ENCODE peak calls at places on chromosomes 1 and 21, in four cellular contexts. Y is foreskin fibroblast, C is brain microvascular endothelial cell, U is AG04450. Z is an unnamed sample.

GRCh38 chr21:44558695-44559094 is at the start of gene KRTAP10-3:
- DNase-seq in Y (no peak), C (no peak), U (no peak), Z (no peak)

GRCh38 chr1:93701619-93702018 is 20.0 kb upstream of the BCAR3 start:
- DNase-seq in Y (peak), C (peak), U (peak), Z (peak)

GRCh38 chr1:200332716-200333115 is 77.1 kb downstream of the ZNF281 start:
- DNase-seq in U (no peak), Y (no peak), C (no peak), Z (peak)

GRCh38 chr1:64343105-64343960 is 126.6 kb upstream of the CACHD1 start:
- DNase-seq in C (peak), U (no peak), Y (peak), Z (peak)

GRCh38 chr21:42646836-42647235 is 6.6 kb upstream of the PDE9A start:
- DNase-seq in U (no peak), Y (no peak), C (no peak), Z (no peak)

GRCh38 chr1:50846224-50846839 is 113.7 kb downstream of the FAF1 start:
- DNase-seq in U (no peak), Y (no peak), C (no peak), Z (no peak)

GRCh38 chr1:59997479-59997878 is 70.9 kb upstream of the CYP2J2 start:
- DNase-seq in U (no peak), Y (no peak), C (no peak), Z (no peak)

GRCh38 chr1:52032785-52033131 is 852 bp downstream of the KTI12 start:
- DNase-seq in Y (peak), U (no peak), C (peak), Z (peak)

GRCh38 chr1:153345187-153346066 is 3.2 kb downstream of the PGLYRP4 start:
- DNase-seq in C (no peak), Y (no peak), U (no peak), Z (no peak)

GRCh38 chr1:22751124-22751531 is 40.5 kb downstream of the EPHB2 start:
- DNase-seq in C (no peak), U (no peak), Y (no peak), Z (no peak)

GRCh38 chr1:172356620-172357019 is 63.9 kb upstream of the C1orf105 start:
- DNase-seq in U (peak), C (peak), Y (peak), Z (peak)

GRCh38 chr1:209435654-209436566 is 147.6 kb upstream of the CAMK1G start:
- DNase-seq in C (peak), Y (peak), U (peak), Z (peak)

GRCh38 chr1:174815474-174815908 is 184.3 kb upstream of the CACYBP start:
- DNase-seq in Y (no peak), U (no peak), C (no peak), Z (no peak)

GRCh38 chr1:33122483-33123170 is 41.7 kb downstream of the AZIN2 start:
- DNase-seq in Y (no peak), U (no peak), C (no peak), Z (no peak)

GRCh38 chr1:152946651-152947256 is at the start of gene SPRR5:
- DNase-seq in Y (no peak), U (no peak), C (no peak), Z (no peak)

GRCh38 chr1:247849616-247850015 is 7.4 kb upstream of the TRIM58 start:
- DNase-seq in C (no peak), U (no peak), Y (no peak), Z (no peak)

GRCh38 chr1:201585901-201586300 is 47.0 kb downstream of the NAV1 start:
- DNase-seq in Y (no peak), C (no peak), U (no peak), Z (no peak)

GRCh38 chr1:154446292-154446691 is 41.1 kb downstream of the IL6R start:
- DNase-seq in U (peak), C (peak), Y (peak), Z (no peak)

GRCh38 chr1:100959502-100960060 is 63.7 kb downstream of the SLC30A7 start:
- DNase-seq in Y (peak), C (no peak), U (no peak), Z (no peak)

GRCh38 chr1:96281491-96281890 is 440.1 kb upstream of the PTBP2 start:
- DNase-seq in U (no peak), C (no peak), Y (no peak), Z (no peak)

GRCh38 chr1:19869929-19870328 is 12.3 kb upstream of the OTUD3 start:
- DNase-seq in C (peak), U (no peak), Y (no peak), Z (peak)

GRCh38 chr1:174217248-174217647 is 57.9 kb downstream of the RABGAP1L start:
- DNase-seq in U (no peak), Y (no peak), C (no peak), Z (no peak)

GRCh38 chr21:43805275-43805800 is 16.0 kb downstream of the RRP1 start:
- DNase-seq in Y (no peak), U (no peak), C (no peak), Z (no peak)

GRCh38 chr1:150213170-150214098 is 22.5 kb downstream of the ANP32E start:
- DNase-seq in Y (peak), U (peak), C (peak), Z (peak)

GRCh38 chr1:182143154-182143657 is 81.7 kb upstream of the ZNF648 start:
- DNase-seq in U (peak), Y (peak), C (peak), Z (peak)

GRCh38 chr1:231053493-231054162 is 13.6 kb upstream of the FAM89A start:
- DNase-seq in C (peak), U (peak), Y (peak), Z (no peak)

GRCh38 chr1:59686170-59686569 is 128.6 kb upstream of the HOOK1 start:
- DNase-seq in U (no peak), C (no peak), Y (no peak), Z (peak)

GRCh38 chr1:240496941-240497340 is 115.0 kb downstream of the GREM2 start:
- DNase-seq in U (no peak), C (no peak), Y (no peak), Z (no peak)

GRCh38 chr1:82161651-82162238 is 361.0 kb downstream of the ADGRL2 start:
- DNase-seq in Y (no peak), U (no peak), C (no peak), Z (peak)

GRCh38 chr1:246735735-246736134 is 11.5 kb downstream of the SCCPDH start:
- DNase-seq in C (no peak), Y (no peak), U (no peak), Z (no peak)

GRCh38 chr1:18373882-18374493 is 106.7 kb upstream of the KLHDC7A start:
- DNase-seq in U (no peak), C (no peak), Y (no peak), Z (no peak)

GRCh38 chr1:156689035-156689959 is 12.1 kb upstream of the NES start:
- DNase-seq in U (peak), C (peak), Y (peak), Z (peak)

GRCh38 chr1:86152887-86153286 is 3.7 kb downstream of the COL24A1 start:
- DNase-seq in Y (no peak), C (no peak), U (no peak), Z (no peak)

GRCh38 chr1:86154581-86155060 is 2.0 kb downstream of the COL24A1 start:
- DNase-seq in Y (peak), C (no peak), U (no peak), Z (peak)

GRCh38 chr1:86156571-86157455 is at the start of gene COL24A1:
- DNase-seq in C (peak), U (peak), Y (peak), Z (no peak)

GRCh38 chr1:86155061-86155806 is 1.3 kb downstream of the COL24A1 start:
- DNase-seq in C (no peak), Y (no peak), U (no peak), Z (no peak)

DNA sequence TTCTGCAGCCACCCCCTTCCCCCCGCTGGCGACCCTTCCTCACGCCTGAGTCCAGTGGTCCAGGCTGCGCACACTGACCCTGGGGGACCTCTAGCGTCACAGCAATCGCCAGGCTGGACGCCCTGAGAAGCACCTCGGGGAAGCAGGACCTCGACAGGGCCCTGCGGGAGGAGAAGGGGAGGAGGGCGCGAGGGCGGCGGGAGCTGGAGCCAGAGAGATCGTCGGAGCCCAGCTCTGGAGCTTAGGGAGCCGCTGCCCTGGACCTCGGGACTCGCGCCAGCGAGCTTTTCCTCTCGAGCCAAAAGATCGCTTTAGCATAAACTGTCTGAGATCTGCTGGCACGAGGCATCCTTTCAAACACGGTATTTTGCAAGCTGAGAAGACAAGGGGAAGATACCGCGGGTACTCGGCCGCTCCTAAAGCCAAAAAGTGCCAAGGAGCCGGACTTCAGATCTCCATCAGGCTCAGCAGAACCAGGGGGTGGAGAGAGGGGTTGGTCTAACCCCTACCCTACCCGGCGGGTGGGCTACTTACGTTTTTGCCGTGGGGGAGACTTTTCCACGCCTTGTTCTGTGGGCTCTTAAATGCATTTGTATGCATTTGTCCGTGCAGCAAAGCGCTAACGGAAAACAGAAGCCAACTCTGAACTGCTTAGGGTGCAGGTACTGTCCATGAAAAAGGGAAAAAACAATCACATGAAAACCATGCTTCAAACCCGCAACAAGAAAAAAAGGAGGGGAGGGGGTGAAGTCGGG is 588 bp downstream of the COL24A1 start:
- DNase-seq in U (no peak), C (no peak), Y (peak), Z (peak)
- H3K4me3 ChIP-seq in U (peak), C (peak), Y (peak), Z (peak)

DNA sequence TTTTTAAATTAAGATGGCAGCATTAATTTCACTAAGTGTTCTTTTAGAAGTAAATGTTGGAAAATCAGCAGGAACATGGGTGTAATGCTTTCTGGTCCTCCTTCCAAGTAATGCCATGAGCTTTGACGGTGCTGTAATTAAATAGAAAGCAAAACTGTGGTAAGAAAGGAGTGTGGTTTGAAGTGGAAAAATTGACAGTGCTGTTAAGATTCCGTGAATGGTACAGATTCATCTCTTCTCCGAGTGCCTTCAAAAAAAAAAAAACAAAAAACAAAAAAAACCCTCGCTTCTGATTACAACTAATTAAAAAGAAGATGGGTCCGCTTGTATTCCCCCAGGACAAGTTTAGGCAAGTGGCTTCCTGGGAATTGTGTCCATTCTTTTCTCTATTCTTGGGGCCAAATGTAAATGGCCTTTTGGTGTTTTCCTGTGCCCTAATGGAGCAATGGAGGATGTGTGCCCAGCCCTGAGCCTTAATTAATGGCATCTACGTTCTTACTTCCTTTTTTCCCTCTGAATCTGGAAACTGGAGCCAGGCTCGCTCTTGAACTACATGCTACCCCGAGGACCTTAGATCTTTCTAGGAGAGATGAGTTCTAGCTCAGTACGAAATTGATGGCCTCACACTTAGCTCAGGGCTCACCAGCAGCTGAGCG is 5.1 kb downstream of the LMO4 start:
- DNase-seq in U (no peak), C (no peak), Y (no peak), Z (no peak)
- H3K4me3 ChIP-seq in U (peak), C (peak), Y (peak), Z (peak)

GRCh38 chr1:30759718-30760281 is 2.2 kb upstream of the LAPTM5 start:
- DNase-seq in C (no peak), U (no peak), Y (no peak), Z (peak)

GRCh38 chr1:30758785-30759380 is 1.3 kb upstream of the LAPTM5 start:
- DNase-seq in Y (no peak), C (no peak), U (no peak), Z (peak)

GRCh38 chr1:30757196-30757949 is at the start of gene LAPTM5:
- DNase-seq in U (no peak), Y (peak), C (peak), Z (peak)

GRCh38 chr1:30756545-30757195 is 904 bp downstream of the LAPTM5 start:
- DNase-seq in C (peak), U (no peak), Y (peak), Z (peak)

GRCh38 chr1:30757976-30758688 is 558 bp upstream of the LAPTM5 start:
- DNase-seq in Y (no peak), C (no peak), U (no peak), Z (no peak)
- H3K4me3 ChIP-seq in Y (no peak), C (no peak), U (no peak), Z (no peak)

GRCh38 chr1:38803647-38804046 is 55.9 kb downstream of the RRAGC start:
- DNase-seq in C (no peak), U (no peak), Y (no peak), Z (no peak)
- H3K4me3 ChIP-seq in C (peak), U (peak), Y (peak), Z (peak)